ENCODE peak calls at places on chromosomes 4 and X, in five cellular contexts. One of them, this sample, is unnamed.

GRCh38 chrX:374566-374965 is 12.1 kb downstream of the PPP2R3B start:
- DNase-seq in GM06990: no peak
- DNase-seq in upper lobe of right lung: no peak
- DNase-seq in CD8-positive, alpha-beta memory T cell: no peak
- DNase-seq in adrenal gland: no peak
- DNase-seq in this sample: no peak

GRCh38 chrX:118528089-118528753 is 32.6 kb downstream of the DOCK11 start:
- DNase-seq in upper lobe of right lung: peak
- DNase-seq in adrenal gland: no peak
- DNase-seq in CD8-positive, alpha-beta memory T cell: peak
- DNase-seq in GM06990: peak
- DNase-seq in this sample: no peak

GRCh38 chr4:31918891-31919290 is 1198.7 kb downstream of the PCDH7 start:
- DNase-seq in upper lobe of right lung: no peak
- DNase-seq in CD8-positive, alpha-beta memory T cell: no peak
- DNase-seq in adrenal gland: no peak
- DNase-seq in GM06990: no peak
- DNase-seq in this sample: no peak

GRCh38 chrX:142095816-142096215 is 109.3 kb downstream of the MAGEC2 start:
- DNase-seq in upper lobe of right lung: no peak
- DNase-seq in GM06990: no peak
- DNase-seq in CD8-positive, alpha-beta memory T cell: no peak
- DNase-seq in adrenal gland: no peak
- DNase-seq in this sample: no peak

GRCh38 chr4:128517739-128518510 is 230.3 kb upstream of the PGRMC2 start:
- DNase-seq in adrenal gland: peak
- DNase-seq in GM06990: peak
- DNase-seq in CD8-positive, alpha-beta memory T cell: no peak
- DNase-seq in upper lobe of right lung: no peak
- DNase-seq in this sample: peak

GRCh38 chr4:86269354-86269753 is 90.5 kb downstream of the MAPK10 start:
- DNase-seq in CD8-positive, alpha-beta memory T cell: no peak
- DNase-seq in upper lobe of right lung: no peak
- DNase-seq in adrenal gland: no peak
- DNase-seq in GM06990: no peak
- DNase-seq in this sample: no peak

GRCh38 chrX:20067709-20068315 is 48.9 kb downstream of the MAP7D2 start:
- DNase-seq in CD8-positive, alpha-beta memory T cell: no peak
- DNase-seq in GM06990: peak
- DNase-seq in upper lobe of right lung: peak
- DNase-seq in adrenal gland: peak
- DNase-seq in this sample: peak

GRCh38 chr4:7442609-7443140 is 7.9 kb upstream of the PSAPL1 start:
- DNase-seq in adrenal gland: no peak
- DNase-seq in CD8-positive, alpha-beta memory T cell: no peak
- DNase-seq in GM06990: no peak
- DNase-seq in upper lobe of right lung: no peak
- DNase-seq in this sample: no peak

GRCh38 chrX:13711141-13711540 is 22.2 kb downstream of the RAB9A start:
- DNase-seq in CD8-positive, alpha-beta memory T cell: no peak
- DNase-seq in GM06990: no peak
- DNase-seq in adrenal gland: no peak
- DNase-seq in upper lobe of right lung: no peak
- DNase-seq in this sample: no peak

GRCh38 chr4:80608285-80608980 is 272.9 kb downstream of the CFAP299 start:
- DNase-seq in CD8-positive, alpha-beta memory T cell: no peak
- DNase-seq in GM06990: no peak
- DNase-seq in upper lobe of right lung: no peak
- DNase-seq in adrenal gland: no peak
- DNase-seq in this sample: no peak

GRCh38 chr4:134650461-134650860 is 448.9 kb upstream of the PABPC4L start:
- DNase-seq in adrenal gland: no peak
- DNase-seq in CD8-positive, alpha-beta memory T cell: no peak
- DNase-seq in upper lobe of right lung: no peak
- DNase-seq in GM06990: no peak
- DNase-seq in this sample: no peak

GRCh38 chr4:40745585-40745984 is 4.2 kb upstream of the NSUN7 start:
- DNase-seq in adrenal gland: no peak
- DNase-seq in upper lobe of right lung: no peak
- DNase-seq in CD8-positive, alpha-beta memory T cell: no peak
- DNase-seq in GM06990: no peak
- DNase-seq in this sample: no peak

GRCh38 chr4:187172340-187172761 is 448.7 kb upstream of the FAT1 start:
- DNase-seq in upper lobe of right lung: no peak
- DNase-seq in adrenal gland: no peak
- DNase-seq in CD8-positive, alpha-beta memory T cell: no peak
- DNase-seq in GM06990: no peak
- DNase-seq in this sample: no peak

GRCh38 chr4:40212674-40213504 is 16.1 kb downstream of the RHOH start:
- DNase-seq in GM06990: no peak
- DNase-seq in upper lobe of right lung: no peak
- DNase-seq in CD8-positive, alpha-beta memory T cell: no peak
- DNase-seq in adrenal gland: no peak
- DNase-seq in this sample: no peak

GRCh38 chr4:3688018-3688998 is 77.9 kb upstream of the ADRA2C start:
- DNase-seq in adrenal gland: no peak
- DNase-seq in CD8-positive, alpha-beta memory T cell: no peak
- DNase-seq in upper lobe of right lung: peak
- DNase-seq in GM06990: no peak
- DNase-seq in this sample: no peak

GRCh38 chr4:153757407-153757806 is 2.4 kb downstream of the RNF175 start:
- DNase-seq in upper lobe of right lung: no peak
- DNase-seq in GM06990: no peak
- DNase-seq in CD8-positive, alpha-beta memory T cell: no peak
- DNase-seq in adrenal gland: no peak
- DNase-seq in this sample: no peak

GRCh38 chr4:153758688-153759406 is 977 bp downstream of the RNF175 start:
- DNase-seq in upper lobe of right lung: no peak
- DNase-seq in GM06990: no peak
- DNase-seq in adrenal gland: no peak
- DNase-seq in CD8-positive, alpha-beta memory T cell: no peak
- DNase-seq in this sample: no peak

GRCh38 chr4:153763404-153763803 is 3.6 kb upstream of the RNF175 start:
- DNase-seq in GM06990: no peak
- DNase-seq in CD8-positive, alpha-beta memory T cell: no peak
- DNase-seq in adrenal gland: no peak
- DNase-seq in upper lobe of right lung: no peak
- DNase-seq in this sample: no peak

GRCh38 chr4:153758136-153758535 is 1.7 kb downstream of the RNF175 start:
- DNase-seq in CD8-positive, alpha-beta memory T cell: no peak
- DNase-seq in adrenal gland: no peak
- DNase-seq in upper lobe of right lung: no peak
- DNase-seq in GM06990: no peak
- DNase-seq in this sample: no peak

GRCh38 chr4:153759407-153760226 is at the start of gene RNF175:
- DNase-seq in upper lobe of right lung: no peak
- DNase-seq in CD8-positive, alpha-beta memory T cell: peak
- DNase-seq in GM06990: no peak
- DNase-seq in adrenal gland: no peak
- DNase-seq in this sample: no peak
- H3K4me3 ChIP-seq in upper lobe of right lung: peak
- H3K4me3 ChIP-seq in CD8-positive, alpha-beta memory T cell: peak
- H3K4me3 ChIP-seq in GM06990: no peak
- H3K4me3 ChIP-seq in adrenal gland: peak
- H3K4me3 ChIP-seq in this sample: peak

GRCh38 chrX:155263854-155264628 is at the start of gene RAB39B:
- DNase-seq in upper lobe of right lung: peak
- DNase-seq in GM06990: peak
- DNase-seq in adrenal gland: peak
- DNase-seq in CD8-positive, alpha-beta memory T cell: peak
- DNase-seq in this sample: peak
- H3K4me3 ChIP-seq in upper lobe of right lung: peak
- H3K4me3 ChIP-seq in GM06990: peak
- H3K4me3 ChIP-seq in adrenal gland: no peak
- H3K4me3 ChIP-seq in CD8-positive, alpha-beta memory T cell: peak
- H3K4me3 ChIP-seq in this sample: no peak

GRCh38 chr4:138223191-138223910 is 18.8 kb downstream of the SLC7A11 start:
- DNase-seq in adrenal gland: no peak
- DNase-seq in CD8-positive, alpha-beta memory T cell: no peak
- DNase-seq in GM06990: no peak
- DNase-seq in upper lobe of right lung: no peak
- DNase-seq in this sample: no peak

GRCh38 chr4:138225477-138225876 is 16.7 kb downstream of the SLC7A11 start:
- DNase-seq in GM06990: no peak
- DNase-seq in adrenal gland: no peak
- DNase-seq in upper lobe of right lung: no peak
- DNase-seq in CD8-positive, alpha-beta memory T cell: no peak
- DNase-seq in this sample: no peak

GRCh38 chr4:138218976-138219375 is 23.2 kb downstream of the SLC7A11 start:
- DNase-seq in upper lobe of right lung: no peak
- DNase-seq in adrenal gland: no peak
- DNase-seq in GM06990: no peak
- DNase-seq in CD8-positive, alpha-beta memory T cell: no peak
- DNase-seq in this sample: no peak

GRCh38 chr4:138224614-138225013 is 17.5 kb downstream of the SLC7A11 start:
- DNase-seq in CD8-positive, alpha-beta memory T cell: no peak
- DNase-seq in GM06990: no peak
- DNase-seq in upper lobe of right lung: no peak
- DNase-seq in adrenal gland: no peak
- DNase-seq in this sample: no peak

DNA sequence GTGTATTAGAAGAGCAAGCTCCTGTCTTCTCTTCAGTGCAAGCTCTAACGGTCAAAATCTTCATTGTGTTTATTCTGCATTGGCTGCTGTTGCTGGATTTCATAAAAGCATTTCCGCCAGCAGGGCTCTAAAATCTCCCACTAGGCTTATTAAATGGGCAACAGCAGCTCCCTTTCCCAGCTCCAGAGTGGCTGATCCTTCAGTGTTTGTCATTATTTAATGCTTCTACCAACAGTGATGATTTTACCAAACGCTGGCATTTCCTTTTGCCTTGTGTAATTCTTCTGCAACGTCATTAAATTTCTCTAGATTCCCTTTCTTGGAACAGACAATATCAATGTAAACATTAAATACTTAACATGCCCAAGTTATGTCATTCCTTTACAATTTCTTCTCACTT is 20.1 kb downstream of the SLC7A11 start:
- DNase-seq in CD8-positive, alpha-beta memory T cell: no peak
- DNase-seq in upper lobe of right lung: no peak
- DNase-seq in GM06990: no peak
- DNase-seq in adrenal gland: no peak
- DNase-seq in this sample: no peak
- H3K4me3 ChIP-seq in CD8-positive, alpha-beta memory T cell: no peak
- H3K4me3 ChIP-seq in upper lobe of right lung: no peak
- H3K4me3 ChIP-seq in GM06990: no peak
- H3K4me3 ChIP-seq in adrenal gland: no peak
- H3K4me3 ChIP-seq in this sample: no peak

DNA sequence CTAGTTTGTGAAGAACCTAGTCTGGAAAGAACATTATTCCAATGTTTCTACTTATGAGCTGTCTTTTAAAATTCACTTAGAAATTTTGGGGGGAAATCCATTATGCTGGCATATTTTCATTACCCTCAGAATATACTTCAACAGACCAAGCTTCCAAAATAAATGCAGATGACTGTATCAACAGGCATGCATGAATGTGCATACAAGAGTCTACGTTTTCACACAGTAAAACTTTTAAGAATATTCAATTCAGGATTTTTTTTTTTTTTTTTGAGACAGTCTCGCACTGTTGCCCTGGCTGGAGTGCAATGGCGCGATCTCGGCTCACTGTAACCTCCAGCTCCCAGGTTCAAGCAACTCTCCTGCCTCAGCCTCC is 49.7 kb downstream of the ABCG2 start:
- DNase-seq in CD8-positive, alpha-beta memory T cell: no peak
- DNase-seq in adrenal gland: no peak
- DNase-seq in upper lobe of right lung: no peak
- DNase-seq in GM06990: no peak
- DNase-seq in this sample: no peak
- H3K4me3 ChIP-seq in CD8-positive, alpha-beta memory T cell: no peak
- H3K4me3 ChIP-seq in adrenal gland: no peak
- H3K4me3 ChIP-seq in upper lobe of right lung: no peak
- H3K4me3 ChIP-seq in GM06990: no peak
- H3K4me3 ChIP-seq in this sample: no peak

This sample was measured in heart right ventricle.